ENCODE peak calls at places on chromosome 18, in five cellular contexts. Z is suprapubic skin, X is ovary, G is heart left ventricle, E is NB4. H is an unnamed sample.

GRCh38 chr18:39842042-39842791 is 2112.8 kb upstream of the PIK3C3 start:
- DNase-seq in Z (no peak), X (no peak), G (no peak), E (no peak), H (no peak)

GRCh38 chr18:10045296-10045891 is 131.6 kb downstream of the VAPA start:
- DNase-seq in Z (no peak), X (no peak), G (no peak), E (no peak), H (no peak)

GRCh38 chr18:53380063-53380639 is 844.3 kb downstream of the MBD2 start:
- DNase-seq in Z (no peak), X (no peak), G (no peak), E (peak), H (no peak)

GRCh38 chr18:77271720-77272481 is 22.3 kb downstream of the GALR1 start:
- DNase-seq in Z (no peak), X (no peak), G (no peak), E (no peak), H (no peak)

GRCh38 chr18:31819106-31819924 is 58.6 kb upstream of the SLC25A52 start:
- DNase-seq in Z (no peak), X (no peak), G (no peak), E (peak), H (no peak)

GRCh38 chr18:12005542-12006487 is 24.5 kb downstream of the IMPA2 start:
- DNase-seq in Z (no peak), X (no peak), G (no peak), E (no peak), H (no peak)

GRCh38 chr18:76416935-76417334 is 78.1 kb downstream of the ZNF516 start:
- DNase-seq in Z (no peak), X (peak), G (no peak), E (no peak), H (no peak)

GRCh38 chr18:63520053-63520452 is 22.1 kb upstream of the SERPINB12 start:
- DNase-seq in Z (no peak), X (no peak), G (no peak), E (no peak), H (no peak)

GRCh38 chr18:70036771-70037452 is 89.2 kb upstream of the CD226 start:
- DNase-seq in Z (no peak), X (no peak), G (no peak), E (no peak), H (no peak)

GRCh38 chr18:77634495-77634894 is 384.8 kb downstream of the GALR1 start:
- DNase-seq in Z (no peak), X (no peak), G (no peak), E (no peak), H (no peak)

GRCh38 chr18:5452943-5453342 is 90.9 kb downstream of the EPB41L3 start:
- DNase-seq in Z (no peak), X (no peak), G (no peak), E (no peak), H (no peak)

GRCh38 chr18:10518595-10519273 is 7.1 kb upstream of the NAPG start:
- DNase-seq in Z (no peak), X (peak), G (peak), E (peak), H (no peak)

GRCh38 chr18:36316246-36316645 is 18.7 kb downstream of the FHOD3 start:
- DNase-seq in Z (no peak), X (no peak), G (no peak), E (no peak), H (no peak)

GRCh38 chr18:21053127-21053526 is 58.5 kb downstream of the ROCK1 start:
- DNase-seq in Z (no peak), X (no peak), G (no peak), E (no peak), H (no peak)

GRCh38 chr18:433960-434359 is 66.5 kb downstream of the COLEC12 start:
- DNase-seq in Z (no peak), X (no peak), G (no peak), E (no peak), H (no peak)

GRCh38 chr18:37662546-37663339 is 97.1 kb upstream of the CELF4 start:
- DNase-seq in Z (no peak), X (no peak), G (no peak), E (no peak), H (no peak)

GRCh38 chr18:9082763-9083510 is 19.6 kb upstream of the NDUFV2 start:
- DNase-seq in Z (no peak), X (no peak), G (no peak), E (no peak), H (no peak)

GRCh38 chr18:457120-457519 is 43.4 kb downstream of the COLEC12 start:
- DNase-seq in Z (no peak), X (no peak), G (peak), E (peak), H (no peak)

GRCh38 chr18:43277164-43277600 is at the start of gene SYT4:
- DNase-seq in Z (no peak), X (peak), G (peak), E (peak), H (peak)

GRCh38 chr18:21484851-21485636 is 115.5 kb downstream of the ESCO1 start:
- DNase-seq in Z (no peak), X (no peak), G (no peak), E (peak), H (no peak)

GRCh38 chr18:46481048-46481846 is 175.8 kb downstream of the LOXHD1 start:
- DNase-seq in Z (no peak), X (no peak), G (peak), E (peak), H (no peak)

GRCh38 chr18:7778181-7778580 is 211.1 kb downstream of the PTPRM start:
- DNase-seq in Z (no peak), X (no peak), G (no peak), E (no peak), H (no peak)

GRCh38 chr18:22694954-22695353 is 238.2 kb upstream of the RBBP8 start:
- DNase-seq in Z (no peak), X (peak), G (peak), E (peak), H (no peak)

GRCh38 chr18:44954256-44954655 is 273.6 kb downstream of the SETBP1 start:
- DNase-seq in Z (no peak), X (no peak), G (no peak), E (no peak), H (no peak)

GRCh38 chr18:62346327-62347090 is 21.4 kb downstream of the TNFRSF11A start:
- DNase-seq in Z (no peak), X (no peak), G (no peak), E (no peak), H (no peak)

GRCh38 chr18:62485684-62486083 is 37.1 kb upstream of the ZCCHC2 start:
- DNase-seq in Z (no peak), X (no peak), G (no peak), E (peak), H (no peak)

GRCh38 chr18:427005-427404 is 73.5 kb downstream of the COLEC12 start:
- DNase-seq in Z (no peak), X (no peak), G (no peak), E (no peak), H (no peak)

GRCh38 chr18:24015897-24016631 is 1.5 kb downstream of the TTC39C start:
- DNase-seq in Z (no peak), X (no peak), G (no peak), E (peak), H (no peak)
- TF ChIP-seq POLR2A in Z (no peak), X (no peak), G (no peak), E (no peak), H (no peak)

DNA sequence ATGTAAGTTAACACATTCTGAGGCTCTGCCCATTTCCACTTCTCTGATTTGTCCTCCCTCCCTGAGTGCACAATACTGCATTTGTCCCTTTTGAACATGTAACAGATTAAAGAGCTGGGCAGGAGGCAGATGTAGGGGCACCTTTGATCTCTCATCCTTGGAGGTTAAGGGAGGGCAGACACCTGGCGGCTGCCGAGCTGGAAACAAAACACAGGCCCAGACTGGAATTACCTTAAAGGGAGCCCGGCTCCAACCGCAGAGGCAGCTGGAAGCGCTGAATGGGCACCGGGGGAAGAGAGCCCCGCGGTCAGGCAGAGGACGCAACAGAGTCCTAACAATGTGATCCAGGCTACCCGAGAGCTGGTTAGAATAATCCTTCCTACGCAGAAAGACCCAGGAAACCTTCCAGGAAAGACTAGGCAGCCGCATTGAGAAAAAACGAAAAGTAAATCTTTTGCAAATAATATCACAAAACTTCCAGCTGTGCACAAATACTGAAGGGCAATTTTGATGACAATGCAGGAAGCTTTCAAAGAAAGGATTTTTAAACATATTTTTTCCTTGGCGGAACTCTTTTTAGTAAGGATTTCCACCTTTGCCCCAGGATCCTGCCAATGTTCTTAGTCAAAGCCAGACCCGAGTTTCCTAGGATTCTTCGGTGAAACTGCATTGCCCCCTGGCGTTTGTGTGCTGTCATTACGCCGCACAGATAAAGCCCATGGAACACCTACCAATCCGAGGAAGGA is 216.0 kb downstream of the TGIF1 start:
- DNase-seq in Z (peak), X (peak), G (peak), E (peak), H (peak)
- H3K4me3 ChIP-seq in Z (peak), X (no peak), G (no peak), E (no peak), H (no peak)

GRCh38 chr18:3458952-3459853 is 9.2 kb downstream of the TGIF1 start:
- DNase-seq in Z (no peak), X (no peak), G (no peak), E (no peak), H (no peak)
- TF ChIP-seq POLR2A in Z (no peak), X (no peak), G (no peak), E (no peak), H (peak)

GRCh38 chr18:35029770-35030169 is 11.4 kb upstream of the MAPRE2 start:
- DNase-seq in Z (no peak), X (no peak), G (no peak), E (no peak), H (no peak)
- H3K4me3 ChIP-seq in Z (peak), X (peak), G (no peak), E (no peak), H (peak)

GRCh38 chr18:48833701-48834394 is 116.9 kb downstream of the SMAD7 start:
- DNase-seq in Z (peak), X (no peak), G (peak), E (peak), H (peak)
- TF ChIP-seq POLR2A in Z (no peak), X (no peak), G (no peak), E (no peak), H (no peak)

GRCh38 chr18:58096658-58097057 is 52.6 kb downstream of the NEDD4L start:
- DNase-seq in Z (no peak), X (no peak), G (no peak), E (no peak), H (no peak)

GRCh38 chr18:58098706-58099105 is 54.7 kb downstream of the NEDD4L start:
- DNase-seq in Z (no peak), X (no peak), G (no peak), E (no peak), H (no peak)

GRCh38 chr18:58097907-58098166 is 53.8 kb downstream of the NEDD4L start:
- DNase-seq in Z (no peak), X (no peak), G (no peak), E (no peak), H (no peak)

GRCh38 chr18:58095655-58096054 is 51.6 kb downstream of the NEDD4L start:
- DNase-seq in Z (no peak), X (no peak), G (no peak), E (no peak), H (no peak)

GRCh38 chr18:58097127-58097906 is 53.3 kb downstream of the NEDD4L start:
- DNase-seq in Z (no peak), X (no peak), G (no peak), E (no peak), H (peak)
- H3K4me3 ChIP-seq in Z (no peak), X (no peak), G (no peak), E (no peak), H (no peak)